ENCODE peak calls at places on chromosomes 5 and 9, in ten cellular contexts. K is A549; R is uterus; N is CD8-positive, alpha-beta T cell; T is astrocyte of the cerebellum; Z is HepG2; B is endothelial cell; D is GM23338; A is fibroblast of pulmonary artery; O is lower lobe of right lung. E is an unnamed sample.

GRCh38 chr5:124701873-124702272 is 44.6 kb downstream of the ZNF608 start:
- DNase-seq in K (no peak), R (no peak), N (no peak), T (no peak), Z (no peak), B (no peak), D (no peak), A (no peak), O (no peak), E (no peak)

GRCh38 chr5:103034662-103035392 is 85.1 kb downstream of the GIN1 start:
- DNase-seq in K (no peak), R (no peak), N (no peak), T (no peak), Z (no peak), B (no peak), D (no peak), A (no peak), O (no peak), E (peak; percentile 69)

GRCh38 chr5:59133801-59134261 is 551.0 kb downstream of the RAB3C start:
- DNase-seq in K (peak; percentile 58), R (no peak), N (no peak), T (no peak), Z (no peak), B (no peak), D (peak; percentile 18), A (peak; percentile 80), O (no peak), E (no peak)

GRCh38 chr5:41793156-41793770 is 77.0 kb downstream of the OXCT1 start:
- DNase-seq in K (no peak), R (no peak), N (no peak), T (peak; percentile 34), Z (no peak), B (no peak), D (no peak), A (peak; percentile 75), O (no peak), E (no peak)

GRCh38 chr9:90107021-90107771 is 502.4 kb downstream of the GADD45G start:
- DNase-seq in K (peak; percentile 27), R (peak; percentile 65), N (no peak), T (peak; percentile 20), Z (no peak), B (no peak), D (no peak), A (no peak), O (no peak), E (no peak)

GRCh38 chr5:23314827-23315226 is 192.6 kb upstream of the PRDM9 start:
- DNase-seq in K (no peak), R (no peak), N (no peak), T (peak; percentile 0), Z (no peak), B (no peak), D (no peak), A (peak; percentile 57), O (no peak), E (no peak)

GRCh38 chr5:132764671-132765070 is 12.4 kb downstream of the SEPTIN8 start:
- DNase-seq in K (no peak), R (no peak), N (no peak), T (no peak), Z (no peak), B (no peak), D (no peak), A (no peak), O (no peak), E (no peak)

GRCh38 chr5:164597293-164597900 is 1092.0 kb downstream of the MAT2B start:
- DNase-seq in K (no peak), R (no peak), N (no peak), T (no peak), Z (peak; percentile 2), B (peak; percentile 18), D (peak; percentile 75), A (no peak), O (no peak), E (no peak)

GRCh38 chr9:106862115-106862945 is 636 bp upstream of the ZNF462 start:
- DNase-seq in K (peak; percentile 44), R (peak; percentile 61), N (no peak), T (no peak), Z (no peak), B (peak; percentile 59), D (peak; percentile 68), A (peak; percentile 56), O (no peak), E (no peak)

GRCh38 chr5:97919719-97920118 is 736.7 kb upstream of the RIOK2 start:
- DNase-seq in K (no peak), R (no peak), N (no peak), T (no peak), Z (no peak), B (no peak), D (no peak), A (no peak), O (no peak), E (no peak)

GRCh38 chr5:91381774-91382492 is 1.2 kb downstream of the ARRDC3 start:
- DNase-seq in K (peak; percentile 65), R (peak; percentile 73), N (peak; percentile 58), T (peak; percentile 72), Z (peak; percentile 71), B (peak; percentile 61), D (peak; percentile 90), A (peak; percentile 92), O (peak; percentile 85), E (no peak)

GRCh38 chr9:134434896-134435506 is 108.7 kb downstream of the RXRA start:
- DNase-seq in K (peak; percentile 65), R (peak; percentile 98), N (no peak), T (peak; percentile 99), Z (peak; percentile 97), B (no peak), D (no peak), A (peak; percentile 98), O (peak; percentile 93), E (no peak)

GRCh38 chr9:134669556-134669955 is 28.0 kb downstream of the COL5A1 start:
- DNase-seq in K (peak; percentile 17), R (no peak), N (no peak), T (no peak), Z (no peak), B (no peak), D (no peak), A (no peak), O (no peak), E (peak; percentile 9)

GRCh38 chr5:128559300-128560297 is 21.6 kb upstream of the FBN2 start:
- DNase-seq in K (no peak), R (no peak), N (no peak), T (no peak), Z (no peak), B (no peak), D (peak; percentile 12), A (peak; percentile 29), O (no peak), E (no peak)

GRCh38 chr9:16436545-16436944 is 433.9 kb downstream of the BNC2 start:
- DNase-seq in K (no peak), R (no peak), N (no peak), T (no peak), Z (no peak), B (no peak), D (peak; percentile 34), A (no peak), O (no peak), E (no peak)
- TF ChIP-seq CTCF in K (no peak), R (no peak), N (no peak), T (no peak), Z (no peak), B (no peak), D (peak; percentile 45), A (no peak), O (no peak), E (no peak)

GRCh38 chr9:116842658-116843057 is 155.6 kb downstream of the TRIM32 start:
- DNase-seq in K (no peak), R (no peak), N (no peak), T (no peak), Z (peak; percentile 6), B (no peak), D (peak; percentile 86), A (no peak), O (no peak), E (no peak)
- TF ChIP-seq CTCF in K (no peak), R (no peak), N (no peak), T (no peak), Z (peak; percentile 15), B (no peak), D (peak; percentile 36), A (no peak), O (no peak), E (no peak)

DNA sequence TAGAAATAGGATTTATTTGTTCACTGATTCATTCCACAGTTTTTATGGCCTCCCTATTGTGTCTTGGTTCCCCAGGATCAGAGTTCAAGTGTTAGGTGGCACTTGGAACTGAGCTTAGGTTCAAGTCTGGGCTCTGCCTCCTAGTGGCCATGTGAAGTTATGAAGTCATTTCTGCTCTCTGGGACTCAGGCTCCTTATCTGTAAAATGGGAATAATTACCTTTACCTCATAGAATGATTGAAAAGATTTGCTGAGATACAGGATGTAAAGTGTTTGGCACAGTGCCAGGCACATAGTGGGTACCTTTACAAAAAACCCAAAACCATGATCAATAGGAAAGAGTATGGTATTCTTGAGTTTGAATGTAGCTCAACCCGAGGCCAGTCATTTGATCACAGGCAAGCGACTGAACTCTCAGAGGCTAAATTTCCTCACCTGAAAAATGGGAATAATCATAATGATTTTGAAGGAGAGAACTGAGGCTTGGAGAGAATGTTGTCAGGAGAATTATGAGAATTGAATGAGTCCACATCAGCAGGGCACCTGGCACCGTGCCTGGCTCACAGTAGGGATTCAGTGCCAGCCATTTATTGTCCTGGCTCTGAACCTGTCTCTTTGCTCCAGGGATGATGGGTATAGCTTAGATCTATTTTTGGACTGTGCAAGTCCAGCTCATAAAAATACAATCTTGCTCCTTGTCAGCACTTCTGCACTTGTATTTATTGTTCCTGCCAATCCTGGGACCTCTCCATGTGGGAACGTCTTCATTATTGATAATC is 10.7 kb downstream of the NSG2 start:
- DNase-seq in K (no peak), R (no peak), N (no peak), T (no peak), Z (no peak), B (no peak), D (peak; percentile 24), A (no peak), O (no peak), E (no peak)
- TF ChIP-seq CTCF in K (no peak), R (no peak), N (no peak), T (peak; percentile 17), Z (no peak), B (peak; percentile 35), D (peak; percentile 51), A (no peak), O (no peak), E (peak; percentile 32)

GRCh38 chr9:26747611-26748010 is 145.0 kb downstream of the CAAP1 start:
- DNase-seq in K (no peak), R (no peak), N (no peak), T (no peak), Z (no peak), B (no peak), D (no peak), A (no peak), O (no peak), E (no peak)

GRCh38 chr9:26746357-26747072 is 146.1 kb downstream of the CAAP1 start:
- DNase-seq in K (peak; percentile 13), R (no peak), N (no peak), T (no peak), Z (peak; percentile 70), B (no peak), D (peak; percentile 89), A (peak; percentile 30), O (no peak), E (no peak)

GRCh38 chr9:26750126-26750525 is 142.5 kb downstream of the CAAP1 start:
- DNase-seq in K (no peak), R (no peak), N (no peak), T (no peak), Z (no peak), B (no peak), D (no peak), A (no peak), O (no peak), E (no peak)

GRCh38 chr9:26745111-26745510 is 147.5 kb downstream of the CAAP1 start:
- DNase-seq in K (no peak), R (no peak), N (no peak), T (no peak), Z (no peak), B (no peak), D (no peak), A (no peak), O (no peak), E (no peak)

GRCh38 chr9:26748449-26749058 is 144.0 kb downstream of the CAAP1 start:
- DNase-seq in K (no peak), R (no peak), N (no peak), T (no peak), Z (peak; percentile 28), B (no peak), D (no peak), A (no peak), O (no peak), E (no peak)
- TF ChIP-seq CTCF in K (no peak), R (no peak), N (no peak), T (no peak), Z (peak; percentile 49), B (no peak), D (no peak), A (no peak), O (no peak), E (peak; percentile 9)

E was measured in chondrocyte.